ENCODE peak calls at places on chromosomes 13 and 19, in eight cellular contexts. C is GM06990; F is body of pancreas; U is foreskin keratinocyte; E is colonic mucosa; L is stomach; K is CD8-positive, alpha-beta T cell; M is cardiac muscle cell. T is an unnamed sample.

GRCh38 chr19:57807541-57807940 is 7.2 kb downstream of the ZNF552 start:
- DNase-seq in L (no peak), K (no peak), U (no peak), C (no peak), F (no peak), M (no peak), E (no peak), T (peak; percentile 34)

GRCh38 chr13:79469608-79470007 is 11.3 kb upstream of the NDFIP2 start:
- DNase-seq in K (no peak), L (no peak), C (no peak), F (no peak), U (no peak), E (no peak), M (no peak), T (no peak)

GRCh38 chr13:75452564-75452963 is 29.4 kb downstream of the TBC1D4 start:
- DNase-seq in E (no peak), K (no peak), M (no peak), F (no peak), L (no peak), C (no peak), U (no peak), T (peak; percentile 56)

GRCh38 chr13:48816696-48817095 is 159.0 kb upstream of the FNDC3A start:
- DNase-seq in U (no peak), L (no peak), F (no peak), M (no peak), E (no peak), C (no peak), K (no peak), T (no peak)

GRCh38 chr19:46863818-46864629 is 3.2 kb downstream of the ARHGAP35 start:
- DNase-seq in U (no peak), K (no peak), M (peak; percentile 36), L (peak; percentile 39), E (no peak), C (no peak), F (no peak), T (peak; percentile 46)

GRCh38 chr13:24746618-24747247 is 17.2 kb upstream of the RNF17 start:
- DNase-seq in K (no peak), C (peak; percentile 52), F (no peak), U (peak; percentile 5), L (no peak), M (peak; percentile 57), E (no peak), T (no peak)

GRCh38 chr13:44271915-44272341 is 101.7 kb upstream of the SERP2 start:
- DNase-seq in K (no peak), E (no peak), F (no peak), U (no peak), M (peak; percentile 49), L (no peak), C (no peak), T (no peak)

GRCh38 chr13:48233886-48234488 is 981 bp downstream of the ITM2B start:
- DNase-seq in C (no peak), F (no peak), E (no peak), M (no peak), U (no peak), K (no peak), L (no peak), T (peak; percentile 42)

GRCh38 chr13:98961204-98962105 is 16.4 kb downstream of the DOCK9 start:
- DNase-seq in C (no peak), L (no peak), F (no peak), M (no peak), E (no peak), K (no peak), U (peak; percentile 54), T (peak; percentile 47)

GRCh38 chr19:6418562-6418932 is 6.1 kb downstream of the KHSRP start:
- DNase-seq in F (no peak), M (no peak), L (no peak), U (no peak), K (no peak), C (no peak), E (no peak), T (no peak)

GRCh38 chr13:57627663-57628062 is 3.9 kb upstream of the PCDH17 start:
- DNase-seq in L (no peak), C (no peak), E (no peak), K (no peak), F (no peak), M (peak; percentile 50), U (no peak), T (peak; percentile 39)

GRCh38 chr19:6414793-6415591 is 9.6 kb downstream of the KHSRP start:
- DNase-seq in M (no peak), C (no peak), L (no peak), F (no peak), U (no peak), K (no peak), E (no peak), T (no peak)

GRCh38 chr13:85710545-85710944 is 88.7 kb downstream of the SLITRK6 start:
- DNase-seq in E (no peak), U (no peak), K (no peak), M (no peak), L (no peak), F (no peak), C (no peak), T (no peak)

GRCh38 chr13:98325724-98326123 is 148.7 kb upstream of the RNF113B start:
- DNase-seq in C (no peak), L (no peak), U (no peak), M (no peak), E (no peak), K (no peak), F (no peak), T (no peak)

GRCh38 chr13:64992314-64992713 is 2237.8 kb downstream of the PCDH9 start:
- DNase-seq in E (no peak), M (no peak), C (no peak), L (no peak), U (no peak), K (no peak), F (no peak), T (no peak)

GRCh38 chr13:26813626-26814348 is 53.2 kb upstream of the GPR12 start:
- DNase-seq in L (no peak), M (no peak), E (no peak), K (no peak), F (no peak), C (no peak), U (peak; percentile 2), T (peak; percentile 9)

GRCh38 chr19:34662919-34663318 is 14.0 kb downstream of the SCGB2B2 start:
- DNase-seq in E (no peak), M (no peak), U (no peak), K (peak; percentile 35), L (no peak), C (no peak), F (peak; percentile 38), T (peak; percentile 12)

GRCh38 chr13:25371608-25372274 is at the start of gene ATP8A2:
- DNase-seq in L (no peak), C (no peak), U (no peak), M (peak; percentile 59), K (no peak), F (no peak), E (no peak), T (no peak)

GRCh38 chr19:10295847-10296591 is 6.3 kb downstream of the ICAM5 start:
- DNase-seq in C (no peak), K (no peak), F (no peak), E (no peak), L (no peak), M (peak; percentile 49), U (no peak), T (no peak)

GRCh38 chr19:31693131-31693700 is 344.0 kb upstream of the TSHZ3 start:
- DNase-seq in M (no peak), F (no peak), U (no peak), L (no peak), E (no peak), K (no peak), C (no peak), T (no peak)
- TF ChIP-seq CTCF in M (no peak), F (no peak), U (no peak), L (no peak), E (no peak), K (no peak), C (no peak), T (no peak)

DNA sequence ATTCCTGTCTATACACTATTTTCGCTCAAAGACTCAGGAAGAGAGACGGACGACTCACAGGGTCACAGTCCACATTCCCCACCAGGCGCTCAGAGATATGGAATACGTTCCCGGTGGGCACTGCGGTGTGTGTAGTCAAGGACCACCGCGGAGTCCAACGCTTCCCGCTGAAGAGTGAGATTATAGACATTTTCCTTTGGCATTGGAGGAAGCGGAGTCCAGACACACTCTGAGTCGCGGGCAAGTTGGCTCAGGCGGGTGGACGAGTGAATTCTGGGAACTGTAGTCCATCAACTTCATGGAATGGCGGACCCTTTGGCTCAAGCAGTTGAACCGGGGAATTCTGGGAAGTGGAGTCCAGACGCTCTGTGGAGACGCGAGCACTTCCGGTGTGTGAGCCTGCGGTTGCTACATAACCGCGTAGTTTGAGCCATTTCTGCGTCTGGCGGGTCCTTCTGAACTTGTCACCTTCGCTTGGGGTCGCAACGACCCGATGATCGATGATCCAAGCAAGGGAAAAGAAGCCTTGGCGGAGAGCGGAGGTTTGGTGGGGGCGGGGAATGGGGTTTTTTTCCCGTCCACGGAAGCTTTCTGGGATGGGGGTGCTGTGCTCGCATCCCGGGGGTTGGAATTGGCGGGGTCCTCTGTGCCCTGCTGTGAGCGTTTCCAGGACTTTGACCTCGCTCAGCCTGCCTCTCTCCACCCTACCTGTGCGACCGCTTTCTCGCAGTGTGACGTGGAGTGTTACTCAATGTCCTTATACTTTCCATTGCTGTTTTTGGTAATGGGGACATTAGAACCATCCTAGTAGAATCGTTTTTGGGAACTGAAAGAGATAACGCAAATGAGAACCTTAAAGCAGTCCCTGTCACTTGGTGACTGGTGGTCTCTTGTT is at the start of gene ZNF230:
- DNase-seq in F (peak; percentile 91), K (peak; percentile 68), E (peak; percentile 95), L (peak; percentile 90), M (peak; percentile 97), U (peak; percentile 84), C (peak; percentile 84), T (peak; percentile 95)
- TF ChIP-seq CTCF in F (no peak), K (no peak), E (no peak), L (no peak), M (no peak), U (no peak), C (no peak), T (no peak)

GRCh38 chr19:41937976-41938375 is 9.7 kb upstream of the ERFL start:
- DNase-seq in K (no peak), C (no peak), F (no peak), U (no peak), E (no peak), M (no peak), L (no peak), T (no peak)
- TF ChIP-seq CTCF in K (no peak), C (peak; percentile 6), F (no peak), U (peak; percentile 4), E (no peak), M (no peak), L (no peak), T (no peak)

DNA sequence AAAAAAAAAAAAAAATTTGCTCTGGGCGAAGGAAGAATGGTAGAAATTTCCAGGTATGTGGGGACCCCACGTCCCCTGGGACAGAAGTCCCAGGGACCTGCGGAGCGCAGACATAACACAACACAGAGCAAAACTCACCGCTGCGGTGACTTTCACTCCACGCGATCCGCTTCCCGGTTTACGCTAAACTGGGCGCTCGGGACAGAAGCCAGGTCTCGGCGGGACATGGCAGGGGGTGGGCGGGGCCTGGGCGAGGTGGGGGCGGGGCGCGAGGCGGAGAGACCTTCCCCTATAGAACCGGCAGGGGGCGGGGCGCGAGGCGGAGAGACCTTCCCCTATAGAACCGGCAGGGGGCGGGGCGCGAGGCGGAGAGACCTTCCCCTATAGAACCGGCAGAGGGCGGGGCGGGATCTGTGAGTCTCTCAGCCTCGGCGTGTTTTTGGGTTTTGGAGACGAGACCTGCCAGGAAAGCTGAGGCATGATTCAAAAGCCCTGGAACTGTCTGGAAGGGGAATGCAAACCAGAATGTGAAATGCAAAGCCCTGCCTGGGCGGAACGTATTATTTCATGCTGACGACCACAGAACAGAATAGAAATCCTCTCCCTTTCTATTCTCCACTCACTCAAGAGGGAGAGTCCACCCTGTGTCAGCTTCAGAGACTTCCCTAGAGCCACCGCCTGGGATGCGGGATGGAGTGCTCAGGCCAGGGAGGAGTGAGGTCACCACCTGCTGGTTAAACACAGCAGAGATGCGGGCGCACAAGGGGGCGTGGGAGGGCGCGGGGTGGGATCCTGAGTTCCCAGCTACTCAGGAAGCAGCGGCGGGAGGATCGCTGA is 20.2 kb upstream of the ERVV-1 start:
- DNase-seq in L (peak; percentile 85), M (peak; percentile 90), K (peak; percentile 71), C (peak; percentile 28), F (peak; percentile 77), U (peak; percentile 54), E (peak; percentile 91), T (peak; percentile 53)
- TF ChIP-seq CTCF in L (no peak), M (peak; percentile 35), K (peak; percentile 81), C (peak; percentile 26), F (peak; percentile 66), U (peak; percentile 63), E (peak; percentile 68), T (peak; percentile 41)

T was measured in bronchial epithelial cell.